ENCODE peak calls at places on chromosomes 2 and 18, in eight cellular contexts. Y, C, M, G, K, X, Q and R are unnamed samples.

GRCh38 chr2:186713664-186714063 is 19.8 kb downstream of the FAM171B start:
- DNase-seq in Y (no peak), C (no peak), M (no peak), G (no peak), K (no peak), X (no peak), Q (no peak), R (no peak)

GRCh38 chr18:59697236-59697932 is at the start of gene CCBE1:
- DNase-seq in Y (no peak), C (no peak), M (peak; percentile 88), G (peak; percentile 41), K (peak; percentile 69), X (no peak), Q (peak; percentile 73), R (peak; percentile 55)

GRCh38 chr2:157246212-157247067 is 11.1 kb upstream of the GALNT5 start:
- DNase-seq in Y (no peak), C (no peak), M (peak; percentile 64), G (peak; percentile 89), K (peak; percentile 92), X (no peak), Q (no peak), R (peak; percentile 95)

GRCh38 chr2:138012968-138013367 is 48.7 kb downstream of the HNMT start:
- DNase-seq in Y (no peak), C (no peak), M (no peak), G (no peak), K (no peak), X (no peak), Q (no peak), R (no peak)

GRCh38 chr2:232927793-232928563 is 57.9 kb downstream of the SNORC start:
- DNase-seq in Y (no peak), C (no peak), M (peak; percentile 90), G (no peak), K (no peak), X (no peak), Q (no peak), R (no peak)

GRCh38 chr2:203623104-203623503 is 83.3 kb upstream of the CD28 start:
- DNase-seq in Y (no peak), C (no peak), M (peak; percentile 17), G (no peak), K (peak; percentile 96), X (no peak), Q (no peak), R (peak; percentile 95)

GRCh38 chr2:182949052-182949451 is 82.6 kb upstream of the FRZB start:
- DNase-seq in Y (no peak), C (no peak), M (no peak), G (no peak), K (no peak), X (no peak), Q (no peak), R (no peak)

GRCh38 chr2:109517118-109517889 is 96.5 kb downstream of the SEPTIN10 start:
- DNase-seq in Y (no peak), C (no peak), M (no peak), G (no peak), K (no peak), X (no peak), Q (no peak), R (no peak)

GRCh38 chr18:3451989-3452749 is 2.2 kb downstream of the TGIF1 start:
- DNase-seq in Y (peak; percentile 88), C (peak; percentile 54), M (peak; percentile 71), G (no peak), K (peak; percentile 64), X (no peak), Q (peak; percentile 84), R (peak; percentile 29)

DNA sequence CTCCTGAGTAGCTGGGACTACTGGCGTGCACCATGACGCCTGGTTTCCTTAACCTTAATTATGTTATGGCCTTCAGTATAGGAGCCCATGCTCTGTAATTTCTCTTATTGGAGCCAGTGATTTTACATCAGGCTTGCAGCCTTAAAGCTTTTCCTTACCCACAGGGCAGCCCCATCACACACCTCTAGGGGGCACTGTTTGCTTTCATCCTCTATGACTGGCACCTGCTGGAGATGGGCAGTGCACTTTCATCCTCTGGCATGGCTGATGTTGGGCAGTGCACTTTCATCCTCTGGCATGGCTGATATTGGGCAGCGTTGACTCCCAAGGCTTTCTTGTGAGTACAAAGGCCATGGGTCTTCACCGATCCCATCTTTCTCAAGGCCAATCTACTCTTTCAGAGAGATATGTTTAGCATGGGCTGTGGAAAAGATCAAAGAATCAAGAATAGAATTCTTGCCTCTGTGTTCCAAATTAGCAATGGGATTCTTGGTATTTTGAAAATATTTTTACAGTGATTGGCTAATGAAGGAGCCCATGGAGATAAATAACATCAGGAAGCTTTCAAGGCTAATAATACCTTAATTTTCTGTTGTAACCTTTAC is 80.7 kb upstream of the MEX3C start:
- DNase-seq in Y (no peak), C (peak; percentile 66), M (peak; percentile 74), G (peak; percentile 59), K (peak; percentile 27), X (peak; percentile 71), Q (peak; percentile 62), R (no peak)
- TF ChIP-seq CTCF in Y (no peak), C (peak; percentile 87), M (peak; percentile 90), G (peak; percentile 68), K (peak; percentile 61), X (peak; percentile 73), Q (peak; percentile 41), R (peak; percentile 51)

GRCh38 chr2:201152999-201153398 is 29.9 kb upstream of the CASP10 start:
- DNase-seq in Y (no peak), C (no peak), M (no peak), G (no peak), K (no peak), X (no peak), Q (no peak), R (no peak)

GRCh38 chr2:201157694-201158093 is 25.2 kb upstream of the CASP10 start:
- DNase-seq in Y (no peak), C (peak; percentile 84), M (no peak), G (no peak), K (peak; percentile 52), X (no peak), Q (peak; percentile 47), R (peak; percentile 58)

GRCh38 chr2:201154615-201155014 is 28.3 kb upstream of the CASP10 start:
- DNase-seq in Y (no peak), C (no peak), M (no peak), G (no peak), K (no peak), X (no peak), Q (no peak), R (no peak)

GRCh38 chr2:201156051-201156450 is 26.9 kb upstream of the CASP10 start:
- DNase-seq in Y (no peak), C (no peak), M (no peak), G (no peak), K (no peak), X (no peak), Q (no peak), R (no peak)

DNA sequence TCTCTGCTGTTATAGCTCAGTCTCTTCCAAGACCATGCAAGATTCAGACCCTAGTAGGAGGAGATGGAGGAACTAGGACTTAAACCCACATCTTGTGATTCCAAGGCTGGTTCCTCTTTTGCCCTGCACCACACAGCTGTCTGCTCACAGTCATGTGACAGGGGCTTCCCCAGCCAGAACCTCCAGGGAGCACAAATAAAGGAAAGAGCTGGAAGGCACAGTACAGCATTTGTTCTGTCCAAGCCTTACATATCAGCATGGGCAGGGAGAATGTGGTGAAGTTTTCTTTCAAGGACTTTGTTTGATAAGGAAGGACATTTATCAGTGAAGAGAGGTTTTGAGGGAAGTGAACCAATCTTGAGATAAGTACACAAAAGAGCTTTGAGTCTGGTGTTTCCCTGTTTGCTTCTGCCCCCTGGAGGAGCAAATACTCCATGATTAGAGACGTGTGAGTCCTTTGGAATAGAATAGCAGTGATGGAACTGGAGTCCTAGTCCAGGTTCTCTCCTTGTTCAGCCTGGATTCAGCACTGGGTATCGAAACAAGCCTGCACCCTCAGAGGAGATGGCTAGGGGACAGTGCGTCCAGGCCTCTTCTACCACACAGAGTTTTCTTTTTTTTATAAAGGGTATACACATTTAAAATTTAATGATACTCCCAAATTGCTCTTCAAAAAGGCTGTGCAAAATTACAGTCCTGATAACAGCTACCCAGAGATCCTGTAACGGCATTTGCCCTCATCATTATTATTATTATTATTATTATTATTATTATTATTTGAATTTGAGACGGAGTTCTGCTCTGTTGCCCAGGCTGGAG is 24.6 kb upstream of the CASP10 start:
- DNase-seq in Y (peak; percentile 91), C (peak; percentile 95), M (peak; percentile 79), G (peak; percentile 75), K (peak; percentile 83), X (peak; percentile 74), Q (peak; percentile 89), R (peak; percentile 73)
- TF ChIP-seq CTCF in Y (peak; percentile 49), C (peak; percentile 75), M (peak; percentile 76), G (peak; percentile 58), K (peak; percentile 85), X (peak; percentile 88), Q (peak; percentile 48), R (peak; percentile 83)

GRCh38 chr2:175855794-175856453 is 146.1 kb downstream of the LNPK start:
- DNase-seq in Y (no peak), C (peak; percentile 17), M (no peak), G (no peak), K (peak; percentile 44), X (peak; percentile 38), Q (no peak), R (peak; percentile 64)
- TF ChIP-seq CTCF in Y (no peak), C (no peak), M (no peak), G (no peak), K (no peak), X (no peak), Q (no peak), R (no peak)

GRCh38 chr2:129192117-129192516 is 787.3 kb upstream of the RAB6C start:
- DNase-seq in Y (no peak), C (peak; percentile 12), M (no peak), G (no peak), K (no peak), X (no peak), Q (no peak), R (no peak)
- TF ChIP-seq CTCF in Y (no peak), C (peak; percentile 34), M (peak; percentile 25), G (peak; percentile 28), K (no peak), X (no peak), Q (no peak), R (no peak)